ENCODE peak calls at places on chromosomes 6 and 20, in four cellular contexts. One of them, this sample, is unnamed. For H3K4me1, the result is how much of the 10 kb centered on the place peaks cover.

GRCh38 chr6:43291708-43292107 is 6.4 kb upstream of the SLC22A7 start:
- DNase-seq in Peyer's patch: no peak
- DNase-seq in cardiac muscle cell: no peak
- DNase-seq in heart left ventricle: no peak
- DNase-seq in this sample: no peak

GRCh38 chr20:5691918-5692618 is 58.1 kb upstream of the SHLD1 start:
- DNase-seq in Peyer's patch: no peak
- DNase-seq in cardiac muscle cell: no peak
- DNase-seq in heart left ventricle: no peak
- DNase-seq in this sample: no peak

GRCh38 chr6:65760285-65760684 is 53.3 kb upstream of the EYS start:
- DNase-seq in Peyer's patch: no peak
- DNase-seq in cardiac muscle cell: no peak
- DNase-seq in heart left ventricle: no peak
- DNase-seq in this sample: no peak

GRCh38 chr6:122322824-122323223 is 76.6 kb upstream of the HSF2 start:
- DNase-seq in Peyer's patch: no peak
- DNase-seq in cardiac muscle cell: peak
- DNase-seq in heart left ventricle: no peak
- DNase-seq in this sample: no peak

GRCh38 chr6:95518630-95519227 is 58.6 kb upstream of the MANEA start:
- DNase-seq in Peyer's patch: no peak
- DNase-seq in cardiac muscle cell: no peak
- DNase-seq in heart left ventricle: no peak
- DNase-seq in this sample: no peak

GRCh38 chr20:25191051-25191450 is 4.5 kb upstream of the ENTPD6 start:
- DNase-seq in Peyer's patch: no peak
- DNase-seq in cardiac muscle cell: peak
- DNase-seq in heart left ventricle: peak
- DNase-seq in this sample: no peak

GRCh38 chr6:134317471-134318131 is at the start of gene SGK1:
- DNase-seq in Peyer's patch: no peak
- DNase-seq in cardiac muscle cell: peak
- DNase-seq in heart left ventricle: no peak
- DNase-seq in this sample: peak

GRCh38 chr20:17816804-17817590 is 117.2 kb downstream of the BANF2 start:
- DNase-seq in Peyer's patch: no peak
- DNase-seq in cardiac muscle cell: no peak
- DNase-seq in heart left ventricle: no peak
- DNase-seq in this sample: peak

GRCh38 chr20:33338465-33339258 is 55.6 kb downstream of the BPIFB1 start:
- DNase-seq in Peyer's patch: no peak
- DNase-seq in cardiac muscle cell: no peak
- DNase-seq in heart left ventricle: no peak
- DNase-seq in this sample: no peak

GRCh38 chr6:24205020-24205492 is 79.0 kb downstream of the NRSN1 start:
- DNase-seq in Peyer's patch: no peak
- DNase-seq in cardiac muscle cell: peak
- DNase-seq in heart left ventricle: no peak
- DNase-seq in this sample: peak

GRCh38 chr6:124867126-124867525 is 95.1 kb upstream of the RNF217 start:
- DNase-seq in Peyer's patch: no peak
- DNase-seq in cardiac muscle cell: no peak
- DNase-seq in heart left ventricle: no peak
- DNase-seq in this sample: no peak

GRCh38 chr20:63089051-63089907 is 82.5 kb upstream of the BHLHE23 start:
- DNase-seq in Peyer's patch: peak
- DNase-seq in cardiac muscle cell: no peak
- DNase-seq in heart left ventricle: peak
- DNase-seq in this sample: no peak

GRCh38 chr20:63893999-63894357 is 948 bp upstream of the DNAJC5 start:
- DNase-seq in Peyer's patch: no peak
- DNase-seq in cardiac muscle cell: no peak
- DNase-seq in heart left ventricle: no peak
- DNase-seq in this sample: no peak

GRCh38 chr6:158270389-158271127 is 41.7 kb upstream of the TULP4 start:
- DNase-seq in Peyer's patch: no peak
- DNase-seq in cardiac muscle cell: no peak
- DNase-seq in heart left ventricle: no peak
- DNase-seq in this sample: no peak

GRCh38 chr20:54995021-54995420 is 519.6 kb downstream of the DOK5 start:
- DNase-seq in Peyer's patch: no peak
- DNase-seq in cardiac muscle cell: no peak
- DNase-seq in heart left ventricle: no peak
- DNase-seq in this sample: peak

GRCh38 chr6:45445364-45445748 is 67.6 kb upstream of the SUPT3H start:
- DNase-seq in Peyer's patch: no peak
- DNase-seq in cardiac muscle cell: peak
- DNase-seq in heart left ventricle: no peak
- DNase-seq in this sample: no peak
- H3K4me3 ChIP-seq in Peyer's patch: no peak
- H3K4me3 ChIP-seq in cardiac muscle cell: no peak
- H3K4me3 ChIP-seq in heart left ventricle: no peak
- H3K4me3 ChIP-seq in this sample: no peak

GRCh38 chr6:16700202-16700997 is 60.9 kb downstream of the ATXN1 start:
- DNase-seq in Peyer's patch: no peak
- DNase-seq in cardiac muscle cell: peak
- DNase-seq in heart left ventricle: no peak
- DNase-seq in this sample: no peak
- H3K4me1 ChIP-seq in Peyer's patch: under half
- H3K4me1 ChIP-seq in cardiac muscle cell: under half
- H3K4me1 ChIP-seq in heart left ventricle: under half
- H3K4me1 ChIP-seq in this sample: half or more

DNA sequence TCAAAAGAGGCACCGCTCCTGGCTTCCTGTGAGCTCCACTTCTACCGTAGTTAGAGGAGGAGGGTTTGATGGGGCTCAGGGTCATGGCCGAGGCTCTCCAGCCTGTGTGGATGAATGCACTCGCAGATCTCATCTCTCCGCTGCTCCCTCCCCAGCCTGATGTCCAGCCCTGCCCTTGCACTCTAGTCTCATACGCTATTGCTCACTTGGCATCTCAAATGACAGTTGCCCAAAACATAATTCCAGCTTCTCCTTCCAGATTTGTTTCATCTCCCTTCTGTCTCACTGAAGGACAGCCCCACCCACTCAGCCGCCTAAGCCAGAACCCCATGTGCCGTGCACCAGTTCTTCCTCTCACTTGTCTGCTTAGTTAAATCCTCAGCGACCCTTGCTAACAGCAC is 22.8 kb upstream of the SMOC2 start:
- DNase-seq in Peyer's patch: no peak
- DNase-seq in cardiac muscle cell: no peak
- DNase-seq in heart left ventricle: no peak
- DNase-seq in this sample: no peak
- H3K4me3 ChIP-seq in Peyer's patch: no peak
- H3K4me3 ChIP-seq in cardiac muscle cell: no peak
- H3K4me3 ChIP-seq in heart left ventricle: no peak
- H3K4me3 ChIP-seq in this sample: no peak

GRCh38 chr20:49584418-49585382 is 16.8 kb upstream of the PTGIS start:
- DNase-seq in Peyer's patch: no peak
- DNase-seq in cardiac muscle cell: no peak
- DNase-seq in heart left ventricle: no peak
- DNase-seq in this sample: no peak
- H3K4me1 ChIP-seq in Peyer's patch: under half
- H3K4me1 ChIP-seq in cardiac muscle cell: under half
- H3K4me1 ChIP-seq in heart left ventricle: under half
- H3K4me1 ChIP-seq in this sample: under half

GRCh38 chr6:103872683-103873082 is 987.0 kb downstream of the HACE1 start:
- DNase-seq in Peyer's patch: no peak
- DNase-seq in cardiac muscle cell: no peak
- DNase-seq in heart left ventricle: no peak
- DNase-seq in this sample: no peak
- H3K4me3 ChIP-seq in Peyer's patch: no peak
- H3K4me3 ChIP-seq in cardiac muscle cell: no peak
- H3K4me3 ChIP-seq in heart left ventricle: no peak
- H3K4me3 ChIP-seq in this sample: no peak

DNA sequence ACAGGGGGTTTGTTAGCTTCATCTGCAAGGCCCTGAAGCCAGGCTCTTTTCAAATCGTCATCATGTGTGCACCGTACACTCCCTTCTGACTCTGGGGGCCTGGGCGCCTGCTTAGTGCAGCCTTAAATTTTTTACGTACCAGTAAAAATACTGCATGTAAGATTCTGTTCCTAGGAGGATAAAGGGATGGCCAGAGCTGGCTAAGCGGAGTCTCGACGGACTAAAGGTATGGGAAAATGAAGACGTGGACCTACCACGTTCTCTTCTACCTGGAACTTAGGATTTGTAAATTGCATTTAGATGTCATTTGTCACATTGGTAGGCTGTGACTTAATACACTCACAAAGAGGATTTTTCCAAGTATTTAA is 149.3 kb upstream of the AFDN start:
- DNase-seq in Peyer's patch: no peak
- DNase-seq in cardiac muscle cell: no peak
- DNase-seq in heart left ventricle: no peak
- DNase-seq in this sample: no peak
- H3K4me1 ChIP-seq in Peyer's patch: under half
- H3K4me1 ChIP-seq in cardiac muscle cell: under half
- H3K4me1 ChIP-seq in heart left ventricle: under half
- H3K4me1 ChIP-seq in this sample: under half

This sample was measured in astrocyte.